ENCODE peak calls at places on chromosome X, in seven cellular contexts. One of them, this sample, is unnamed.
A peak's percentile ranks its signal among the peaks of the same experiment; 100 is the strongest.

GRCh38 chrX:72316408-72317079 is 10.8 kb upstream of the CITED1 start:
- DNase-seq in OCI-LY7: no peak
- DNase-seq in ovary: peak; percentile 55
- DNase-seq in PC-3: no peak
- DNase-seq in CD8-positive, alpha-beta memory T cell: no peak
- DNase-seq in astrocyte: no peak
- DNase-seq in uterus: no peak
- DNase-seq in this sample: no peak

GRCh38 chrX:107894038-107894437 is 68.4 kb downstream of the MID2 start:
- DNase-seq in PC-3: peak; percentile 77
- DNase-seq in uterus: no peak
- DNase-seq in ovary: no peak
- DNase-seq in CD8-positive, alpha-beta memory T cell: no peak
- DNase-seq in OCI-LY7: peak; percentile 65
- DNase-seq in astrocyte: peak; percentile 16
- DNase-seq in this sample: no peak

GRCh38 chrX:27883468-27884092 is 75.8 kb downstream of the MAGEB10 start:
- DNase-seq in ovary: no peak
- DNase-seq in astrocyte: peak; percentile 11
- DNase-seq in OCI-LY7: no peak
- DNase-seq in uterus: no peak
- DNase-seq in PC-3: no peak
- DNase-seq in CD8-positive, alpha-beta memory T cell: no peak
- DNase-seq in this sample: no peak

GRCh38 chrX:79466636-79467035 is 99.5 kb upstream of the ITM2A start:
- DNase-seq in astrocyte: no peak
- DNase-seq in uterus: no peak
- DNase-seq in ovary: no peak
- DNase-seq in PC-3: no peak
- DNase-seq in CD8-positive, alpha-beta memory T cell: no peak
- DNase-seq in OCI-LY7: no peak
- DNase-seq in this sample: no peak

GRCh38 chrX:110341189-110342035 is 17.2 kb upstream of the RTL9 start:
- DNase-seq in astrocyte: peak; percentile 84
- DNase-seq in ovary: no peak
- DNase-seq in OCI-LY7: peak; percentile 24
- DNase-seq in uterus: no peak
- DNase-seq in CD8-positive, alpha-beta memory T cell: no peak
- DNase-seq in PC-3: peak; percentile 78
- DNase-seq in this sample: no peak

GRCh38 chrX:108437789-108438623 is at the start of gene COL4A6:
- DNase-seq in OCI-LY7: no peak
- DNase-seq in PC-3: no peak
- DNase-seq in ovary: peak; percentile 40
- DNase-seq in CD8-positive, alpha-beta memory T cell: no peak
- DNase-seq in uterus: peak; percentile 41
- DNase-seq in astrocyte: no peak
- DNase-seq in this sample: peak; percentile 8

GRCh38 chrX:66961665-66962064 is 322.8 kb upstream of the EDA2R start:
- DNase-seq in PC-3: no peak
- DNase-seq in uterus: no peak
- DNase-seq in ovary: no peak
- DNase-seq in OCI-LY7: no peak
- DNase-seq in CD8-positive, alpha-beta memory T cell: no peak
- DNase-seq in astrocyte: no peak
- DNase-seq in this sample: no peak

GRCh38 chrX:41344053-41344452 is 10.1 kb downstream of the DDX3X start:
- DNase-seq in uterus: no peak
- DNase-seq in PC-3: no peak
- DNase-seq in OCI-LY7: no peak
- DNase-seq in CD8-positive, alpha-beta memory T cell: no peak
- DNase-seq in astrocyte: no peak
- DNase-seq in ovary: no peak
- DNase-seq in this sample: no peak

GRCh38 chrX:13341491-13342101 is 21.7 kb upstream of the ATXN3L start:
- DNase-seq in CD8-positive, alpha-beta memory T cell: peak; percentile 46
- DNase-seq in ovary: no peak
- DNase-seq in astrocyte: peak; percentile 48
- DNase-seq in uterus: no peak
- DNase-seq in PC-3: peak; percentile 26
- DNase-seq in OCI-LY7: peak; percentile 22
- DNase-seq in this sample: no peak

GRCh38 chrX:68415289-68415688 is 18.0 kb downstream of the OPHN1 start:
- DNase-seq in uterus: no peak
- DNase-seq in ovary: no peak
- DNase-seq in CD8-positive, alpha-beta memory T cell: no peak
- DNase-seq in OCI-LY7: no peak
- DNase-seq in PC-3: peak; percentile 51
- DNase-seq in astrocyte: peak; percentile 79
- DNase-seq in this sample: peak; percentile 28

GRCh38 chrX:115957862-115958490 is 212.6 kb upstream of the AGTR2 start:
- DNase-seq in uterus: no peak
- DNase-seq in ovary: no peak
- DNase-seq in PC-3: peak; percentile 62
- DNase-seq in OCI-LY7: no peak
- DNase-seq in CD8-positive, alpha-beta memory T cell: no peak
- DNase-seq in astrocyte: no peak
- DNase-seq in this sample: no peak

GRCh38 chrX:22325091-22325490 is 52.4 kb downstream of the CBLL2 start:
- DNase-seq in astrocyte: peak; percentile 37
- DNase-seq in uterus: no peak
- DNase-seq in PC-3: no peak
- DNase-seq in CD8-positive, alpha-beta memory T cell: no peak
- DNase-seq in OCI-LY7: no peak
- DNase-seq in ovary: no peak
- DNase-seq in this sample: no peak

GRCh38 chrX:17563515-17563914 is 173.8 kb upstream of the SCML1 start:
- DNase-seq in PC-3: peak; percentile 47
- DNase-seq in ovary: no peak
- DNase-seq in CD8-positive, alpha-beta memory T cell: no peak
- DNase-seq in OCI-LY7: no peak
- DNase-seq in uterus: no peak
- DNase-seq in astrocyte: peak; percentile 86
- DNase-seq in this sample: no peak

GRCh38 chrX:120136128-120136527 is 20.4 kb upstream of the RHOXF1 start:
- DNase-seq in uterus: no peak
- DNase-seq in OCI-LY7: no peak
- DNase-seq in PC-3: no peak
- DNase-seq in astrocyte: no peak
- DNase-seq in CD8-positive, alpha-beta memory T cell: no peak
- DNase-seq in ovary: no peak
- DNase-seq in this sample: no peak

DNA sequence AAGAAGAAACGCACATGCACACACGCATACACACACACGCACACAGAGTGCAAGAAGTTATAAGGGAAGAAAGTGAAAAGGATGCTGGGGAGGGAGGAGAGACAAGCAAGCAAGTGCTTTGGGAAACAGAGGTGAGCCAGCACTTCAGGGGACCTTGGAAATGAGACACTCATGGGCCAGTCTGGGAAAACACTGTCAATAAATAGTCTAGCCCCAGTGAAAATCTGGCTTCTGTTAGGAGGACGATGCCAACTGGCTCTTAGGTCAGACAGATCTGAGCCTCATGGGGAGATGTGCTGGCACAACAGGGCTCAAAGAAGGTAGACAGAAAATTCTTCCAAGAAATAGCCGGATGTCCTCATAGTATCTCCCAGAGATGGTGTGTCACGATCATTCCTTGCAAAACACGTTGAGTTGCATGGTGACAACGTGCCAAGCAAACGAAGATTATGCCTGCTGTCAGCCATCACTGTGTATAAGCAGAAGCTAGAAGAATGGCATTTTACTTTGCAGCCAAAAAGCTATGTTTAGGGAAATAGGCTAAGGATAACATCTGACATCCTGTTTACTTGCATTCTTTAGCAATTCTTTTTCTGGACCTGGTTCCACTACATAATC is 557 bp upstream of the ARHGEF6 start:
- DNase-seq in OCI-LY7: peak; percentile 25
- DNase-seq in CD8-positive, alpha-beta memory T cell: no peak
- DNase-seq in ovary: no peak
- DNase-seq in PC-3: peak; percentile 79
- DNase-seq in astrocyte: no peak
- DNase-seq in uterus: no peak
- DNase-seq in this sample: peak; percentile 11
- H3K27ac ChIP-seq in OCI-LY7: peak overlapping the region; percentile 89
- H3K27ac ChIP-seq in CD8-positive, alpha-beta memory T cell: no peak overlapping the region
- H3K27ac ChIP-seq in ovary: no peak overlapping the region
- H3K27ac ChIP-seq in PC-3: peak overlapping the region; percentile 55
- H3K27ac ChIP-seq in astrocyte: no peak overlapping the region
- H3K27ac ChIP-seq in uterus: peak overlapping the region; percentile 79
- H3K27ac ChIP-seq in this sample: peak overlapping the region; percentile 55

GRCh38 chrX:40008841-40009461 is 88.8 kb downstream of the BCOR start:
- DNase-seq in astrocyte: no peak
- DNase-seq in OCI-LY7: no peak
- DNase-seq in ovary: no peak
- DNase-seq in CD8-positive, alpha-beta memory T cell: no peak
- DNase-seq in PC-3: no peak
- DNase-seq in uterus: peak; percentile 25
- DNase-seq in this sample: peak; percentile 65
- H3K9me3 ChIP-seq in astrocyte: no peaks in the 10 kb centered on the region
- H3K9me3 ChIP-seq in OCI-LY7: no peaks in the 10 kb centered on the region
- H3K9me3 ChIP-seq in ovary: no peaks in the 10 kb centered on the region
- H3K9me3 ChIP-seq in CD8-positive, alpha-beta memory T cell: no peaks in the 10 kb centered on the region
- H3K9me3 ChIP-seq in PC-3: no peaks in the 10 kb centered on the region
- H3K9me3 ChIP-seq in uterus: no peaks in the 10 kb centered on the region
- H3K9me3 ChIP-seq in this sample: no peaks in the 10 kb centered on the region

GRCh38 chrX:11423362-11423818 is 130.2 kb downstream of the AMELX start:
- DNase-seq in ovary: no peak
- DNase-seq in PC-3: peak; percentile 51
- DNase-seq in uterus: no peak
- DNase-seq in OCI-LY7: peak; percentile 21
- DNase-seq in CD8-positive, alpha-beta memory T cell: no peak
- DNase-seq in astrocyte: peak; percentile 80
- DNase-seq in this sample: peak; percentile 30
- H3K27ac ChIP-seq in ovary: no peak overlapping the region
- H3K27ac ChIP-seq in PC-3: no peak overlapping the region
- H3K27ac ChIP-seq in uterus: no peak overlapping the region
- H3K27ac ChIP-seq in OCI-LY7: no peak overlapping the region
- H3K27ac ChIP-seq in CD8-positive, alpha-beta memory T cell: peak overlapping the region; percentile 51
- H3K27ac ChIP-seq in astrocyte: no peak overlapping the region
- H3K27ac ChIP-seq in this sample: no peak overlapping the region

DNA sequence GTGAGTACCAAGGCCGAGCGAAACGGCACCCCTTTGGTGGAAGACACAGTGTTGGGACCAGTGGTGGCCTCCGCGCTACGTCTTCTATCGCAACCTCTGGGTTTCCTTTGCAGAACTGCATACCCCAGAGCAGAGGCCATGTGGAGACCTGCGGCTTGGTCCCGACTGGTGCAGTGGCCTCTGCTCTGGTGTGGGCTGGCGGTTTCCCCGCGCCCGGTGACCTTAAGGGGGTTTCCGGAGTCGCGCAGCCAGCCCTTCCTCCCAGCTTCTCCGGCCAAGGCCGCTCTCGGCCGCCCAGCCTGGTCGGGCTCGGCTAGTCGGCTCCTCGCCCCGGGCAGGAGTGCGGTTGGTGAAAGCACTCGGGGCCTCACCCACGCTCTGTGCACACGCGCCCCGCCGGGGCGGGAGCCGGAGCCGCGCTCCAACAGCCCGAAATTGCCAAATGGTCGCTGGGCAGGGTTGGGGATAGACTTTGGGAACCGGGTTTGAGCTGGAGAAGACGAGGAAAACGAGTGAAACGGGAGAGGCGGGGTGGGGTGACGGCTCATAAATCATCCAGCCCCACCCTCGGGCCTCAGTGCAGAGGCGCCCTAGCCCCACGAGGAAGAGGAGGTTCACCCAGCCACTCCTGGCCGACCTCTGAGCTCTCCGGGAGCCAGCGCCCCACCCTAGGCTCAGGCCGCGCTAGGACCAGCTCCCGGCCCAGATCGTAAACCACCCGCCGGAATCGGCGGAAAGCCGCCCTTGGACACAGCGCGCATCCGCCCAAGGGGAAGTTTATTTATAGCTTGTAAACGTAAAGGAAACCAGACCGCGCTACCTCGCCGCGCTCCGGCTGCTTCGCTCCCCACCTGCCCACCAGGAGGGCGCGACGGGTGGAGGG is 84.7 kb downstream of the BCOR start:
- DNase-seq in astrocyte: peak; percentile 46
- DNase-seq in OCI-LY7: peak; percentile 77
- DNase-seq in uterus: peak; percentile 77
- DNase-seq in ovary: peak; percentile 75
- DNase-seq in CD8-positive, alpha-beta memory T cell: peak; percentile 57
- DNase-seq in PC-3: peak; percentile 79
- DNase-seq in this sample: peak; percentile 74
- H3K9me3 ChIP-seq in astrocyte: peaks cover 3% of the 10 kb centered on the region
- H3K9me3 ChIP-seq in OCI-LY7: no peaks in the 10 kb centered on the region
- H3K9me3 ChIP-seq in uterus: no peaks in the 10 kb centered on the region
- H3K9me3 ChIP-seq in ovary: no peaks in the 10 kb centered on the region
- H3K9me3 ChIP-seq in CD8-positive, alpha-beta memory T cell: no peaks in the 10 kb centered on the region
- H3K9me3 ChIP-seq in PC-3: no peaks in the 10 kb centered on the region
- H3K9me3 ChIP-seq in this sample: peaks cover 7% of the 10 kb centered on the region

DNA sequence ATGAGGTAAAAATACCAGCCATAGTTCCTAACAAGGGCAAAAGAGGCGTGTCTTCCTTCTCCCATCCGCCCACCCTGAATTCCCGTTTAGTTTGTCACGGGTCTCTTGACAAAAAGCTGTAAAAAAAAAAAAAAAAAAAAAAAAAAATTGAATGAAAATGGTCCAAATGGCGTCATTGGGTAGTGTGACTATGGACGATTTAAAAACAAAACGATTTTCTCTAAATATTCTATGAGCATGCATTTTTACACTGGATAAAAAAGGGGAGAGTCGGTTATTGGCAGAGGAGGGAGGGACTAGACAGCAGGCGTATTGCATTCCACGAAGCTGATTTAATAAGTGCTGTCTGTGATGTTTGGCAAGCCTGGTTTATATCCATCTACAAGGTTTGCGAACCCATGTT is at the start of gene FAM133A:
- DNase-seq in CD8-positive, alpha-beta memory T cell: no peak
- DNase-seq in ovary: no peak
- DNase-seq in PC-3: peak; percentile 30
- DNase-seq in OCI-LY7: no peak
- DNase-seq in astrocyte: peak; percentile 66
- DNase-seq in uterus: no peak
- DNase-seq in this sample: peak; percentile 3
- H3K27ac ChIP-seq in CD8-positive, alpha-beta memory T cell: peak within 1 kb of the TSS; percentile 43
- H3K27ac ChIP-seq in ovary: peak within 1 kb of the TSS; percentile 27
- H3K27ac ChIP-seq in PC-3: no peak within 1 kb of the TSS
- H3K27ac ChIP-seq in OCI-LY7: no peak within 1 kb of the TSS
- H3K27ac ChIP-seq in astrocyte: peak within 1 kb of the TSS; percentile 70
- H3K27ac ChIP-seq in uterus: peak within 1 kb of the TSS; percentile 68
- H3K27ac ChIP-seq in this sample: no peak within 1 kb of the TSS

DNA sequence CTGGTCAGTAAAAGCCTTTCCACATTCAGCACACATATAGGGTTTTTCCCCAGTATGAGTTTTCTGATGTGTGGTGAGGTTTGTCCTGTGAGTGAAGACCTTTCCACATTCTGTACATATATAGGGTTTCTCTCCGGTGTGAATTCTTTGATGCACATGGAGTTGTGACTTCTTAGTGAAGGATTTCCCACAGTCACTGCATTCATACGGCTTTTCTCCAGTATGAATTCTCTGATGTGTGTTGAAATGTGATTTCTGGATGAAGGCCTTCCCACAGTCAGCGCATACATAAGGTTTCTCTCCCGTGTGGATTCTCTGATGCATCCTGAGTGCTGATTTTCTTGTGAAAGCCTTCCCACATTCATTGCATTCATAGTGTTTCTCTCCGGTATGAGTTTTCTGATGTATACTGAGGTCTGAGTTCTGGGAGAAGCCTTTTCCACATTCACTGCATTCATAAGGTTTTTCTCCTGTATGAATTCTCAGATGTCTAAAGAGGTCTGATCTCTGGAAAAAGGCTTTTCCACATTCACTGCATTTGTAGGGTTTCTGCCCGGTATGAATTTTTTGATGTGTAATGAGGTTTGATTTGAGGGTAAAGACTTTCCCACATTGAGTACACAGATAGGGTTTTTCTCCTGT is 34.7 kb downstream of the ZNF41 start:
- DNase-seq in OCI-LY7: no peak
- DNase-seq in PC-3: no peak
- DNase-seq in CD8-positive, alpha-beta memory T cell: no peak
- DNase-seq in ovary: no peak
- DNase-seq in astrocyte: no peak
- DNase-seq in uterus: no peak
- DNase-seq in this sample: no peak
- H3K9me3 ChIP-seq in OCI-LY7: peaks cover 10% of the 10 kb centered on the region
- H3K9me3 ChIP-seq in PC-3: peaks cover 23% of the 10 kb centered on the region
- H3K9me3 ChIP-seq in CD8-positive, alpha-beta memory T cell: peaks cover 21% of the 10 kb centered on the region
- H3K9me3 ChIP-seq in ovary: no peaks in the 10 kb centered on the region
- H3K9me3 ChIP-seq in astrocyte: peaks cover 36% of the 10 kb centered on the region
- H3K9me3 ChIP-seq in uterus: no peaks in the 10 kb centered on the region
- H3K9me3 ChIP-seq in this sample: peaks cover 20% of the 10 kb centered on the region

This sample was measured in heart right ventricle.